ENCODE peak calls at places on chromosome 13, in six cellular contexts. P, T, R, D, E and K are unnamed samples.

GRCh38 chr13:73450583-73450982 is 391.8 kb downstream of the KLF5 start:
- DNase-seq in E (no peak), R (peak), T (no peak), P (peak), D (no peak), K (no peak)

GRCh38 chr13:91135376-91135775 is 212.1 kb upstream of the MIR17HG start:
- DNase-seq in E (no peak), P (no peak), D (no peak), T (no peak), R (no peak), K (no peak)

GRCh38 chr13:102854675-102855074 is 8.8 kb downstream of the ERCC5 start:
- DNase-seq in D (no peak), R (no peak), T (no peak), E (no peak), P (no peak), K (no peak)

GRCh38 chr13:113981201-113981605 is 7.3 kb upstream of the C13orf46 start:
- DNase-seq in D (no peak), E (no peak), R (no peak), T (no peak), P (no peak), K (no peak)

GRCh38 chr13:114065926-114066774 is 66.3 kb downstream of the RASA3 start:
- DNase-seq in D (no peak), E (no peak), P (no peak), T (no peak), R (no peak), K (no peak)

GRCh38 chr13:79525458-79525857 is 44.5 kb downstream of the NDFIP2 start:
- DNase-seq in T (no peak), E (no peak), R (peak), D (no peak), P (no peak), K (no peak)

GRCh38 chr13:86020350-86021002 is 221.3 kb upstream of the SLITRK6 start:
- DNase-seq in E (no peak), R (no peak), P (peak), D (no peak), T (no peak), K (peak)

GRCh38 chr13:21010621-21011020 is 50.8 kb downstream of the LATS2 start:
- DNase-seq in P (peak), D (no peak), R (peak), T (no peak), E (peak), K (peak)

GRCh38 chr13:46633416-46633815 is 80.4 kb downstream of the LRCH1 start:
- DNase-seq in D (no peak), E (no peak), T (no peak), R (peak), P (peak), K (peak)

GRCh38 chr13:40152145-40152544 is 496.7 kb downstream of the COG6 start:
- DNase-seq in R (no peak), P (peak), D (no peak), T (no peak), E (no peak), K (peak)

GRCh38 chr13:36382030-36382429 is 35.8 kb upstream of the SPART start:
- DNase-seq in T (no peak), E (no peak), R (peak), D (no peak), P (no peak), K (no peak)

GRCh38 chr13:73070451-73070850 is 11.6 kb downstream of the KLF5 start:
- DNase-seq in E (no peak), P (no peak), D (no peak), R (peak), T (no peak), K (no peak)

GRCh38 chr13:107271226-107271625 is 703.3 kb upstream of the ARGLU1 start:
- DNase-seq in P (peak), E (peak), R (no peak), D (no peak), T (peak), K (peak)

GRCh38 chr13:33554919-33555791 is 262.8 kb upstream of the RFC3 start:
- DNase-seq in D (no peak), P (no peak), R (no peak), T (no peak), E (no peak), K (peak)

GRCh38 chr13:60155978-60156377 is 7.8 kb downstream of the DIAPH3 start:
- DNase-seq in P (peak), D (no peak), R (no peak), E (no peak), T (no peak), K (no peak)

GRCh38 chr13:66264976-66265375 is 965.2 kb downstream of the PCDH9 start:
- DNase-seq in E (no peak), R (no peak), T (no peak), P (peak), D (no peak), K (no peak)

GRCh38 chr13:42660367-42660965 is 86.5 kb downstream of the TNFSF11 start:
- DNase-seq in E (no peak), D (no peak), T (no peak), P (peak), R (no peak), K (peak)

GRCh38 chr13:80363890-80364503 is 23.1 kb upstream of the SPRY2 start:
- DNase-seq in D (no peak), P (peak), R (peak), E (no peak), T (no peak), K (peak)

GRCh38 chr13:23899555-23899954 is 2.3 kb upstream of the C1QTNF9B start:
- DNase-seq in R (peak), P (peak), T (no peak), D (no peak), E (no peak), K (peak)

GRCh38 chr13:51230473-51231105 is 8.4 kb downstream of the FAM124A start:
- DNase-seq in T (no peak), E (peak), P (peak), R (no peak), D (no peak), K (peak)

GRCh38 chr13:45278096-45278645 is 62.8 kb downstream of the TPT1 start:
- DNase-seq in P (no peak), R (no peak), E (no peak), T (no peak), D (no peak), K (no peak)

GRCh38 chr13:28438067-28438466 is 56.9 kb downstream of the FLT1 start:
- DNase-seq in R (no peak), P (no peak), D (no peak), T (no peak), E (no peak), K (no peak)

DNA sequence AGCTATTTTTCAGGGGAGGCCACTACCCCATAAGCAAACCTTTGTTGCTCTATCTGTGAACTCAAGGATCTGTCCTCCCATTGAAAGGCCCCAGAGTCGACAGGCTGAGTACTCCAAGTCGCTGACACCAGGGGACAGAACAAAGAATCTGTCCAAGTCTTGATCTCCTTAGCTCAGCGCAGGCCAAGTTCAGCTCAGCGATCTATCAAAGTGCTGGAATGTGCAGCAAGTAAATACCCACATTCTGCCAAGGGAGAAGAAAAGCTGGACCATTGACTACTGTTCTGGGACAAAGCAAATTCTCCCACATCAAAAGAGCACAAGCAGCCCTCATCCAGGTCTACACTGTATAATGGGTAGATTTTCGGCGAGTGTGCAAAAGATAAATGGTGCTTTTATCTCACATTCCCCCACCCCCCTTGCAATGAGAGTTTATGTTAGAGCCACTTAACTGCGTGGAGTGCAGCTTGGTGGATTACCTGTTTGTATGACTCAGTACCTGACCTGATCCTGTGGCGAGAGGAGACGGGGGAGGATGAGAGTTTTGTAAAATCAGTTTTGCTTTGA is 391.7 kb upstream of the SGCG start:
- DNase-seq in D (no peak), P (no peak), R (no peak), E (no peak), T (no peak), K (no peak)
- H3K9ac ChIP-seq in D (no peak), P (no peak), R (no peak), E (no peak), T (no peak), K (no peak)

DNA sequence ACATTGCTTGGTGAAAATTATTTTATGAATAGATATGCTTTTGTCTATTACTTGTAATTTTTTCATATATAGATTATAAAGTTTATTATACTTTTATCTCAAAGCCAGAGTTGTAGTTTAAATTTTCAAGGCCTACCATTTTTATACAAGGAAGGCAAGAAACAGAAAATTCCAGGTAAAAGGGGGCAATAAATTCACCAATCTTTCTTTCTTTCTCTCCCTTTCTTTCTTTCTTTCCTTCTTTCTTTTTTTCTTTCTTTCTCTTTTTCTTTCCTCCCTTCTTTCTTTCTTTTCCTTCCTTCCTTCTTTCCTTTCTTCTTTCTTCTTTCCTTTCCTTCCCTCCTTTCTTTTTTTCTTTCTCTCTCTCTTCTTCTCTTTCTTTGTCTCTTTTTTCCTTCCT is 529.4 kb downstream of the PCDH17 start:
- DNase-seq in T (no peak), D (no peak), P (no peak), E (no peak), R (no peak), K (no peak)
- H3K14ac ChIP-seq in T (no peak), D (no peak), P (no peak), E (no peak), R (no peak), K (no peak)

GRCh38 chr13:94595006-94595942 is 678 bp downstream of the TGDS start:
- DNase-seq in T (no peak), R (peak), P (peak), E (peak), D (peak), K (peak)

GRCh38 chr13:94595943-94596574 is at the start of gene TGDS:
- DNase-seq in R (peak), E (peak), P (peak), T (peak), D (peak), K (peak)

GRCh38 chr13:94599877-94600276 is 1.8 kb upstream of the GPR180 start:
- DNase-seq in T (no peak), D (no peak), R (no peak), E (no peak), P (no peak), K (no peak)

GRCh38 chr13:94598281-94598680 is 2.3 kb upstream of the TGDS start:
- DNase-seq in T (no peak), E (no peak), D (no peak), R (no peak), P (peak), K (no peak)

DNA sequence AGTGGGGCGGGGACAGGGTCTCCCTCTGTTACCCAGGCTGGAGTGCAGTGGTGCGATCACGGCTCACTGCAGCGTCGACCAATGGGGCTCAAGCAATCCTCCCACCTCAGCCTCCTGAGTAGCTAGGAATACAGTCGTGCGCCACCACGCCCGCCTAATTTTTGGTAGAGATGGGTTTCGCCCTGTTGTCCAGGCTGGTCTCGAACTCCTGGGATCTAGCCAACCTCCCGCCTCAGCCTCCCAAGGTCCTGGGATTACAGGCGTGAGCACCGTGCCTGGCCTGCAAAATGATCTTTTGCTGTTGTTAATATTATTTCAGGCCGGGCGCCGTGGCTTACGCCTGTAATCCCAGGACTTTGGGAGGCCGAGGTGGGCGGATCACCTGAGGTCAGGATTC is 621 bp upstream of the TGDS start:
- DNase-seq in P (no peak), D (no peak), T (no peak), R (no peak), E (no peak), K (no peak)
- H3K9ac ChIP-seq in P (no peak), D (no peak), T (no peak), R (no peak), E (no peak), K (peak)

GRCh38 chr13:111051656-111052232 is 63.4 kb upstream of the ARHGEF7 start:
- DNase-seq in D (no peak), R (no peak), P (no peak), T (peak), E (no peak), K (no peak)

GRCh38 chr13:111049791-111050538 is 65.1 kb upstream of the ARHGEF7 start:
- DNase-seq in P (no peak), E (no peak), T (peak), R (no peak), D (no peak), K (peak)

GRCh38 chr13:111050539-111050879 is 64.6 kb upstream of the ARHGEF7 start:
- DNase-seq in T (no peak), D (no peak), P (no peak), R (no peak), E (no peak), K (no peak)

GRCh38 chr13:111048387-111048786 is 66.7 kb upstream of the ARHGEF7 start:
- DNase-seq in T (no peak), D (no peak), P (no peak), E (no peak), R (no peak), K (no peak)

DNA sequence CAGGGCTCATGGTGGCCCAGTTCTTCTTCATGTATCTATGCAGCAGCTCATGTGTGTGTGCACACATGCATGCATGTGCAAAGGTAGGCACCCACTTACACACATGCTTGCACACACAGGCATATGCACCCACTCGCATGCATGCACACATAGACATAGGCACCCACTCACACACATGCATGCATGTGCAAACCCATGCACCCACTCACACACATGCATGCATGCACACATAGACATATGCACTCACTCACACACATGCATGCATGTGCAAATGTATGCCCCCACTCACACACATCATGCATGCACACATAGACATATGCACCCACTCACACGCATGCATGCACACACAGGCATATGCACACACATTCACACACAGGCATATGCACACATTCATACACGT is 64.1 kb upstream of the ARHGEF7 start:
- DNase-seq in E (no peak), P (no peak), R (no peak), T (no peak), D (no peak), K (no peak)
- H3K14ac ChIP-seq in E (no peak), P (no peak), R (no peak), T (no peak), D (no peak), K (no peak)

GRCh38 chr13:112737329-112737728 is 47.5 kb downstream of the ATP11A start:
- DNase-seq in P (no peak), E (no peak), T (no peak), R (no peak), D (no peak), K (no peak)
- H3K9ac ChIP-seq in P (no peak), E (no peak), T (no peak), R (no peak), D (no peak), K (no peak)

DNA sequence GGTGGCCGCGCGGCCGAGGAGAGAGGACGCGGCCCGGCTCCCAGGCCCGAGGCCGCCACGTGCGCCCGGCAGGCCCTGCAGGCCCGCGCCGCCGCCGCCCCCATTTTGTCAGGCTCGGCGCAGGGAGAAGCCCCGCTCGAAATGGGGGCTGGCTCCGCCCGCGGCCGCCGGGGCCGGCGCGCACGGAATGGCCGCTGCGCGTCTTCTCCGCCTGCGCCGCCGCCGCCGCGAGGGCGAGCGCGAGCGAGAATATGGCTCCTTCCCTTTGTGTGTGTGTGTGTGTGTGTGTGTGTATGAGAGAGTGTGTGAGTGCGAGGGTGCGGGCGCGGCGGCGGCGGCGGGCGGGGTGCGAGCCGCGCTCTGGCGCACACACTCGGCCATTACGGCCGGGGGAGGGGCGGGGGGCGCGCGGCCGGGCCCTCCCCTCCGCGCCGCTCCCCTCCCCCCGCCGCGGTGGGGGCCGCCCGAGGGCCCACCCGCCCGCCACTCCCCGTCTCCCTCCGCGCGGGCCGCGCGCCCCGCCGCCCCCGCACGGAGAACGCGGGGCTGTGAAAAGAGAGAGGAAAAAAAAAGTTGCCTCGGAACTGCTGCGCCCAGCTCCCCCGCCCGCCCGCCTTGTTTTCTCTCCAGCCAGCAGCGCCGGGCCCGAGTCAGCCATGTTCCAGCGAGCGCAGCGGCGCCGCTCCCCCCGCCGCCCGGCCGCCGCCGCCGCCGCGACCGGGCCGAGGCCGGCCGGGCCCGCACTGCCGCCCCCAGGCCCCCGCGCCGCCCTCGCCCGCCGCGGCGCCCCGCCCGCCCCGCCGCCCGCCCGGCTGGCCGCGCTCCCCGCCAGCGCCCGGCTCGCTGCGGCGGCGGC is 1.0 kb downstream of the HMGB1 start:
- DNase-seq in P (peak), E (peak), R (peak), D (peak), T (peak), K (peak)
- H3K14ac ChIP-seq in P (no peak), E (peak), R (peak), D (no peak), T (no peak), K (peak)